ENCODE peak calls at places on chromosomes 7 and 10, in six cellular contexts. R, I, P, T, L and S are unnamed samples.

GRCh38 chr10:94287331-94287730 is 75.4 kb downstream of the NOC3L start:
- DNase-seq in R (no peak), I (no peak), P (no peak), T (no peak), L (no peak), S (no peak)

GRCh38 chr7:41169307-41169706 is 533.6 kb downstream of the INHBA start:
- DNase-seq in R (no peak), I (no peak), P (no peak), T (no peak), L (no peak), S (no peak)

GRCh38 chr10:101749511-101750016 is 26.4 kb downstream of the FGF8 start:
- DNase-seq in R (no peak), I (no peak), P (no peak), T (no peak), L (no peak), S (no peak)

GRCh38 chr10:132443605-132443997 is 46.6 kb downstream of the PWWP2B start:
- DNase-seq in R (no peak), I (no peak), P (no peak), T (no peak), L (no peak), S (no peak)

GRCh38 chr10:16612148-16612742 is 90.6 kb upstream of the C1QL3 start:
- DNase-seq in R (no peak), I (no peak), P (no peak), T (no peak), L (no peak), S (no peak)

GRCh38 chr7:111853231-111853990 is 291.1 kb upstream of the IMMP2L start:
- DNase-seq in R (no peak), I (no peak), P (no peak), T (no peak), L (no peak), S (peak; percentile 81)

GRCh38 chr7:33788493-33788892 is 116.8 kb upstream of the BMPER start:
- DNase-seq in R (no peak), I (no peak), P (no peak), T (no peak), L (no peak), S (no peak)

GRCh38 chr10:125377368-125377767 is 217.0 kb upstream of the CTBP2 start:
- DNase-seq in R (no peak), I (no peak), P (no peak), T (no peak), L (no peak), S (no peak)

GRCh38 chr7:22895491-22895890 is 72.8 kb upstream of the TOMM7 start:
- DNase-seq in R (no peak), I (no peak), P (no peak), T (no peak), L (no peak), S (no peak)

GRCh38 chr10:7405637-7406036 is 5.2 kb downstream of the SFMBT2 start:
- DNase-seq in R (no peak), I (no peak), P (no peak), T (no peak), L (no peak), S (no peak)

GRCh38 chr7:101169838-101170531 is 4.6 kb upstream of the VGF start:
- DNase-seq in R (peak; percentile 63), I (no peak), P (peak; percentile 81), T (no peak), L (peak; percentile 75), S (no peak)

GRCh38 chr7:32890010-32890552 is 1.5 kb downstream of the KBTBD2 start:
- DNase-seq in R (peak; percentile 20), I (no peak), P (no peak), T (no peak), L (no peak), S (no peak)

GRCh38 chr10:5818894-5819293 is 5.7 kb upstream of the GDI2 start:
- DNase-seq in R (no peak), I (no peak), P (no peak), T (no peak), L (no peak), S (no peak)

GRCh38 chr10:23557777-23558176 is 118.9 kb downstream of the OTUD1 start:
- DNase-seq in R (no peak), I (no peak), P (no peak), T (no peak), L (no peak), S (no peak)

GRCh38 chr10:23558361-23558799 is 119.5 kb downstream of the OTUD1 start:
- DNase-seq in R (no peak), I (no peak), P (no peak), T (no peak), L (no peak), S (no peak)

GRCh38 chr10:23556727-23557440 is 118.0 kb downstream of the OTUD1 start:
- DNase-seq in R (no peak), I (no peak), P (no peak), T (no peak), L (no peak), S (no peak)
- TF ChIP-seq EP300 in R (no peak), I (no peak), P (no peak), T (no peak), L (no peak), S (no peak)

GRCh38 chr7:133114519-133114918 is 32.6 kb upstream of the CHCHD3 start:
- DNase-seq in R (no peak), I (no peak), P (no peak), T (no peak), L (no peak), S (no peak)
- H3K27ac ChIP-seq in R (no peak overlapping the region), I (no peak overlapping the region), P (no peak overlapping the region), T (no peak overlapping the region), L (no peak overlapping the region), S (no peak overlapping the region)

DNA sequence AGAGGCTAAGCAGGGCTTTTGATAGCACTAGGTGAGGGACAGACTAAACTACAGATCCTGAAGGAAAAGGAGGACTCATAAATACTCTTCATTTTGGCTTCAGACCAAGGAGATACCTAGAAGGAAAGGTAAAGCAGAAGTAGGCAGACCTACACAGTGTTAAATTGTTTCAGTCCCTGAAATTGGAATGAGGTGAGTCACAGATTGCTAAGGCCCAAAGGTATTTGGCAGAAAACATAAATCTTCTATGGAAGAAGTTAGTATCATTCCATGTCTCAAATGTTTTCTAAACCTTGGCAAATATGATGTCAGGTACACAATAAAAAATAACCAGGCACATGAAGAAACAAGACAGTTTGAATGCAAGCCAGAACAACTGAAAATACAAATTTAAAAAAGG is 30.0 kb downstream of the MTERF1 start:
- DNase-seq in R (no peak), I (no peak), P (no peak), T (no peak), L (no peak), S (no peak)
- TF ChIP-seq EP300 in R (no peak), I (no peak), P (no peak), T (no peak), L (no peak), S (no peak)

DNA sequence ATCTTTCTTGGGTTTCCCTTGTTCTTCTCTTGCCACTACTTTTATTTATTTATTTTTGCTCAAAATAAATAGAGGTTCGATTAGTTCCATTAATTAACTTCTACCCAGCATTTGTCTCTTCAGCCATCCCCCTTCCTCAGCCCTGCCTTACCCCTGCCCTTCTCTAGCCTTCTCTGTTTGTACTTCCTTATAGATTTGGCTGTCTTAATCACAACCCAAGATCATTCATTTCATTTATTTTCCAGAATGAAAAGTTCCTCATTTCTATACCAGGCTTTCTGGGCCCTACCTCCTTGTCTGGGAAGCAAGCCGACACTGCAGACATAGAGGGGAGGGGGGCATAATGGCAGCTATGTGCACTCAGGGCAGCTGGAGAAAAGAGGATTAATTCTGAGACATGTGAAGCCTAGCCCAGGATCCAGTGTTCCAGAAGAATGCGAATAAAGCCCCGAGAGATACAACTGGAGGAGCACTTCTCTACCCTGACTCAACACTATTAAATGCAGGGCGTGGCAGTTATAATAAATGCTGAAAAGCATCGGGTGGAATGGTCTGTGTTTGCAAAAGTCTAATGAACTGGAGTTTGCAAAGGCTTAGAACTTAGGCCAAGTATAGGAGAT is 6.4 kb upstream of the PDCD4 start:
- DNase-seq in R (no peak), I (no peak), P (no peak), T (no peak), L (no peak), S (no peak)
- H3K27ac ChIP-seq in R (peak overlapping the region; percentile 84), I (peak overlapping the region; percentile 66), P (no peak overlapping the region), T (peak overlapping the region; percentile 99), L (peak overlapping the region; percentile 99), S (peak overlapping the region; percentile 73)

DNA sequence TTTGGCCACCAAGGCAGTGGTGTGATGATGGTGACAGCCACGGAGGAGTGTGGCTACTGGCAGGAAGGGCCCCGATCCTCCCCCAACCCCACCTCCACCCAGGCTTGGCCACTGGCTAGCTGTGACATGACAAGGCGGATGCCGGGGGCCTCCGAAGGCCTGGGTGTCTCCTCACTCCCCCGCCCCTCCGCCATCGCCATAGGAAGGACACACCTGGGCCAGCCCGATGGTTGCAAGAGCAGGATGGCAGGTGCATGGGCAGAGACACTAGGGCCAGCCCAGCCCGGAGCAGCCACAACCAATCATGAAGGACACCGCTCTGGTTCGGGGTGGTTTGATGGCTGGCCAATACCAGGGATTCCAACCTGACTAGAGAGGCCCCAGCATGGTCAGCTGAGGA is 81.0 kb downstream of the PTPRN2 start:
- DNase-seq in R (no peak), I (no peak), P (no peak), T (no peak), L (no peak), S (no peak)
- TF ChIP-seq EP300 in R (no peak), I (no peak), P (no peak), T (no peak), L (no peak), S (no peak)